ENCODE peak calls at places on chromosome 14, in seven cellular contexts. C is GM12891, F is heart right ventricle, Y is smooth muscle cell of the brain vasculature, O is substantia nigra, A is IMR-90, Q is left ventricle myocardium superior. H is an unnamed sample.

GRCh38 chr14:36507847-36508417 is 12.1 kb downstream of the NKX2-1 start:
- DNase-seq in C (no peak), F (no peak), Y (no peak), O (no peak), A (no peak), Q (no peak), H (no peak)

GRCh38 chr14:31194661-31195060 is 12.9 kb downstream of the HECTD1 start:
- DNase-seq in C (no peak), F (no peak), Y (no peak), O (no peak), A (no peak), Q (no peak), H (no peak)

GRCh38 chr14:33432407-33433023 is 493.8 kb downstream of the NPAS3 start:
- DNase-seq in C (no peak), F (no peak), Y (peak), O (peak), A (peak), Q (no peak), H (no peak)

GRCh38 chr14:104282332-104283196 is 144.2 kb downstream of the KIF26A start:
- DNase-seq in C (no peak), F (no peak), Y (no peak), O (no peak), A (no peak), Q (peak), H (no peak)

GRCh38 chr14:65487783-65488578 is 75.5 kb downstream of the FUT8 start:
- DNase-seq in C (no peak), F (no peak), Y (no peak), O (no peak), A (no peak), Q (no peak), H (no peak)

GRCh38 chr14:51954657-51955056 is 34.7 kb upstream of the RTRAF start:
- DNase-seq in C (no peak), F (no peak), Y (no peak), O (no peak), A (no peak), Q (no peak), H (no peak)

GRCh38 chr14:100330007-100330344 is 6.8 kb downstream of the SLC25A47 start:
- DNase-seq in C (no peak), F (no peak), Y (no peak), O (no peak), A (no peak), Q (no peak), H (no peak)

GRCh38 chr14:90795744-90796143 is 20.5 kb downstream of the TTC7B start:
- DNase-seq in C (no peak), F (no peak), Y (peak), O (no peak), A (peak), Q (no peak), H (peak)